ENCODE peak calls at places on chromosome 15, in six cellular contexts. D is SK-N-SH; L is activated T-cell treated with anti-CD3 and anti-CD28 coated beads for 24 hours; B is mesothelial cell of epicardium; O is HuH-7.5; J is activated naive CD8-positive, alpha-beta T cell treated with anti-CD3 and anti-CD28 coated beads, Interleukin-2, amount 50 U/mL, for 24 hours. R is an unnamed sample.

GRCh38 chr15:77695548-77695947 is 62.8 kb upstream of the LINGO1 start:
- DNase-seq in B (no peak), L (no peak), D (peak; percentile 55), O (no peak), J (no peak), R (no peak)

GRCh38 chr15:67762610-67763368 is 62.5 kb upstream of the SKOR1 start:
- DNase-seq in B (no peak), O (no peak), D (no peak), L (peak; percentile 54), J (peak; percentile 64), R (peak; percentile 18)

GRCh38 chr15:33425149-33425548 is 114.4 kb downstream of the RYR3 start:
- DNase-seq in B (no peak), L (no peak), J (no peak), O (no peak), D (no peak), R (peak; percentile 31)

GRCh38 chr15:40051616-40052415 is 12.8 kb upstream of the SRP14 start:
- DNase-seq in L (no peak), B (no peak), O (no peak), J (no peak), D (no peak), R (no peak)

GRCh38 chr15:40770147-40770721 is 454 bp downstream of the C15orf62 start:
- DNase-seq in J (no peak), L (no peak), D (peak; percentile 32), B (no peak), O (no peak), R (no peak)

GRCh38 chr15:33150516-33150915 is 44.0 kb downstream of the FMN1 start:
- DNase-seq in J (no peak), D (no peak), O (no peak), L (no peak), B (no peak), R (peak; percentile 41)

GRCh38 chr15:30905821-30906220 is 2.1 kb downstream of the FAN1 start:
- DNase-seq in J (no peak), O (no peak), D (no peak), B (no peak), L (no peak), R (no peak)

GRCh38 chr15:99707481-99708270 is 25.6 kb downstream of the LYSMD4 start:
- DNase-seq in J (no peak), O (no peak), L (no peak), B (no peak), D (no peak), R (no peak)

GRCh38 chr15:67504796-67505195 is 16.1 kb upstream of the C15orf61 start:
- DNase-seq in J (no peak), L (no peak), O (no peak), D (no peak), B (no peak), R (no peak)

R was measured in kidney epithelial cell.